ENCODE peak calls at places on chromosomes 4 and X, in seven cellular contexts. One of them, this sample, is unnamed.
A peak's percentile ranks its signal among the peaks of the same experiment; 100 is the strongest.

GRCh38 chr4:107832275-107832807 is 7.6 kb downstream of the SGMS2 start:
- DNase-seq in AG10803: no peak
- DNase-seq in upper lobe of right lung: no peak
- DNase-seq in IMR-90: no peak
- DNase-seq in fibroblast of the aortic adventitia: no peak
- DNase-seq in GM12865: no peak
- DNase-seq in fibroblast of lung: no peak
- DNase-seq in this sample: no peak

GRCh38 chr4:121679267-121679666 is 17.5 kb downstream of the ANXA5 start:
- DNase-seq in AG10803: no peak
- DNase-seq in fibroblast of lung: no peak
- DNase-seq in IMR-90: no peak
- DNase-seq in fibroblast of the aortic adventitia: no peak
- DNase-seq in upper lobe of right lung: no peak
- DNase-seq in GM12865: no peak
- DNase-seq in this sample: no peak

GRCh38 chrX:147738260-147738659 is 173.5 kb upstream of the FMR1 start:
- DNase-seq in GM12865: no peak
- DNase-seq in fibroblast of the aortic adventitia: no peak
- DNase-seq in fibroblast of lung: no peak
- DNase-seq in upper lobe of right lung: no peak
- DNase-seq in IMR-90: no peak
- DNase-seq in AG10803: no peak
- DNase-seq in this sample: no peak

GRCh38 chrX:42975906-42976305 is 197.9 kb upstream of the PPP1R2C start:
- DNase-seq in IMR-90: no peak
- DNase-seq in GM12865: no peak
- DNase-seq in upper lobe of right lung: no peak
- DNase-seq in fibroblast of the aortic adventitia: no peak
- DNase-seq in AG10803: no peak
- DNase-seq in fibroblast of lung: no peak
- DNase-seq in this sample: no peak

GRCh38 chr4:868421-868820 is 42.5 kb upstream of the CPLX1 start:
- DNase-seq in AG10803: no peak
- DNase-seq in fibroblast of lung: no peak
- DNase-seq in upper lobe of right lung: no peak
- DNase-seq in fibroblast of the aortic adventitia: no peak
- DNase-seq in GM12865: no peak
- DNase-seq in IMR-90: no peak
- DNase-seq in this sample: no peak

GRCh38 chr4:185566972-185567749 is 31.9 kb upstream of the PDLIM3 start:
- DNase-seq in fibroblast of the aortic adventitia: peak; percentile 91
- DNase-seq in fibroblast of lung: peak; percentile 90
- DNase-seq in upper lobe of right lung: no peak
- DNase-seq in GM12865: no peak
- DNase-seq in IMR-90: peak; percentile 90
- DNase-seq in AG10803: peak; percentile 81
- DNase-seq in this sample: peak; percentile 20

GRCh38 chr4:55754754-55755350 is 64.7 kb upstream of the EXOC1L start:
- DNase-seq in AG10803: peak; percentile 40
- DNase-seq in GM12865: no peak
- DNase-seq in upper lobe of right lung: no peak
- DNase-seq in IMR-90: peak; percentile 58
- DNase-seq in fibroblast of lung: peak; percentile 52
- DNase-seq in fibroblast of the aortic adventitia: peak; percentile 81
- DNase-seq in this sample: peak; percentile 26

GRCh38 chrX:11791537-11791936 is 33.5 kb downstream of the MSL3 start:
- DNase-seq in IMR-90: no peak
- DNase-seq in fibroblast of the aortic adventitia: no peak
- DNase-seq in fibroblast of lung: no peak
- DNase-seq in GM12865: no peak
- DNase-seq in AG10803: no peak
- DNase-seq in upper lobe of right lung: no peak
- DNase-seq in this sample: no peak

GRCh38 chr4:89110986-89111832 is at the start of gene TIGD2:
- DNase-seq in fibroblast of the aortic adventitia: peak; percentile 76
- DNase-seq in upper lobe of right lung: peak; percentile 95
- DNase-seq in IMR-90: peak; percentile 81
- DNase-seq in GM12865: peak; percentile 95
- DNase-seq in AG10803: peak; percentile 84
- DNase-seq in fibroblast of lung: peak; percentile 88
- DNase-seq in this sample: peak; percentile 89

GRCh38 chr4:132596186-132596585 is 552.9 kb upstream of the PCDH10 start:
- DNase-seq in AG10803: no peak
- DNase-seq in fibroblast of the aortic adventitia: no peak
- DNase-seq in upper lobe of right lung: no peak
- DNase-seq in IMR-90: no peak
- DNase-seq in fibroblast of lung: no peak
- DNase-seq in GM12865: no peak
- DNase-seq in this sample: no peak

GRCh38 chrX:136765957-136766356 is 14.8 kb downstream of the ARHGEF6 start:
- DNase-seq in GM12865: no peak
- DNase-seq in IMR-90: no peak
- DNase-seq in upper lobe of right lung: no peak
- DNase-seq in AG10803: peak; percentile 27
- DNase-seq in fibroblast of lung: no peak
- DNase-seq in fibroblast of the aortic adventitia: no peak
- DNase-seq in this sample: no peak

GRCh38 chrX:130728208-130728607 is 174.8 kb downstream of the ENOX2 start:
- DNase-seq in fibroblast of the aortic adventitia: peak; percentile 55
- DNase-seq in AG10803: peak; percentile 62
- DNase-seq in fibroblast of lung: peak; percentile 60
- DNase-seq in GM12865: no peak
- DNase-seq in IMR-90: peak; percentile 46
- DNase-seq in upper lobe of right lung: no peak
- DNase-seq in this sample: peak; percentile 49

GRCh38 chrX:2863646-2864045 is 34.9 kb downstream of the GYG2 start:
- DNase-seq in fibroblast of the aortic adventitia: no peak
- DNase-seq in fibroblast of lung: no peak
- DNase-seq in AG10803: peak; percentile 31
- DNase-seq in GM12865: no peak
- DNase-seq in upper lobe of right lung: no peak
- DNase-seq in IMR-90: peak; percentile 39
- DNase-seq in this sample: no peak

GRCh38 chr4:4842476-4843441 is 16.7 kb upstream of the MSX1 start:
- DNase-seq in IMR-90: no peak
- DNase-seq in fibroblast of the aortic adventitia: no peak
- DNase-seq in AG10803: no peak
- DNase-seq in GM12865: no peak
- DNase-seq in upper lobe of right lung: peak; percentile 36
- DNase-seq in fibroblast of lung: no peak
- DNase-seq in this sample: no peak

GRCh38 chrX:151899622-151900021 is 13.1 kb upstream of the MAGEA4 start:
- DNase-seq in fibroblast of lung: peak; percentile 2
- DNase-seq in upper lobe of right lung: no peak
- DNase-seq in GM12865: no peak
- DNase-seq in IMR-90: peak; percentile 1
- DNase-seq in fibroblast of the aortic adventitia: peak; percentile 59
- DNase-seq in AG10803: peak; percentile 25
- DNase-seq in this sample: peak; percentile 64

GRCh38 chrX:113059714-113060113 is 219.1 kb upstream of the AMOT start:
- DNase-seq in IMR-90: no peak
- DNase-seq in fibroblast of lung: no peak
- DNase-seq in upper lobe of right lung: no peak
- DNase-seq in AG10803: no peak
- DNase-seq in GM12865: no peak
- DNase-seq in fibroblast of the aortic adventitia: no peak
- DNase-seq in this sample: no peak

GRCh38 chr4:37389967-37390580 is 145.5 kb downstream of the NWD2 start:
- DNase-seq in GM12865: peak; percentile 80
- DNase-seq in fibroblast of the aortic adventitia: peak; percentile 57
- DNase-seq in upper lobe of right lung: no peak
- DNase-seq in fibroblast of lung: peak; percentile 57
- DNase-seq in IMR-90: peak; percentile 41
- DNase-seq in AG10803: peak; percentile 33
- DNase-seq in this sample: no peak

GRCh38 chrX:110915120-110915519 is 119.5 kb upstream of the CHRDL1 start:
- DNase-seq in GM12865: no peak
- DNase-seq in upper lobe of right lung: no peak
- DNase-seq in fibroblast of the aortic adventitia: peak; percentile 77
- DNase-seq in fibroblast of lung: peak; percentile 64
- DNase-seq in AG10803: peak; percentile 83
- DNase-seq in IMR-90: peak; percentile 69
- DNase-seq in this sample: peak; percentile 23

GRCh38 chr4:1598641-1599481 is 85.3 kb downstream of the FAM53A start:
- DNase-seq in upper lobe of right lung: peak; percentile 65
- DNase-seq in IMR-90: no peak
- DNase-seq in AG10803: no peak
- DNase-seq in fibroblast of the aortic adventitia: no peak
- DNase-seq in GM12865: no peak
- DNase-seq in fibroblast of lung: no peak
- DNase-seq in this sample: no peak

GRCh38 chr4:54913751-54914526 is 211.5 kb downstream of the KDR start:
- DNase-seq in fibroblast of the aortic adventitia: no peak
- DNase-seq in GM12865: no peak
- DNase-seq in fibroblast of lung: no peak
- DNase-seq in IMR-90: no peak
- DNase-seq in upper lobe of right lung: no peak
- DNase-seq in AG10803: peak; percentile 29
- DNase-seq in this sample: no peak

GRCh38 chr4:100257567-100257966 is 67.3 kb upstream of the DDIT4L start:
- DNase-seq in fibroblast of lung: no peak
- DNase-seq in fibroblast of the aortic adventitia: no peak
- DNase-seq in upper lobe of right lung: no peak
- DNase-seq in IMR-90: peak; percentile 3
- DNase-seq in AG10803: no peak
- DNase-seq in GM12865: peak; percentile 1
- DNase-seq in this sample: no peak

GRCh38 chr4:24181005-24181404 is 291.2 kb upstream of the PPARGC1A start:
- DNase-seq in fibroblast of lung: no peak
- DNase-seq in upper lobe of right lung: no peak
- DNase-seq in GM12865: no peak
- DNase-seq in fibroblast of the aortic adventitia: no peak
- DNase-seq in AG10803: no peak
- DNase-seq in IMR-90: no peak
- DNase-seq in this sample: no peak

GRCh38 chrX:37684426-37684825 is 1.2 kb upstream of the XK start:
- DNase-seq in fibroblast of the aortic adventitia: no peak
- DNase-seq in IMR-90: no peak
- DNase-seq in AG10803: no peak
- DNase-seq in GM12865: no peak
- DNase-seq in fibroblast of lung: peak; percentile 13
- DNase-seq in upper lobe of right lung: no peak
- DNase-seq in this sample: no peak

GRCh38 chr4:10696253-10696652 is 11.7 kb upstream of the CLNK start:
- DNase-seq in upper lobe of right lung: no peak
- DNase-seq in fibroblast of lung: no peak
- DNase-seq in IMR-90: no peak
- DNase-seq in GM12865: no peak
- DNase-seq in AG10803: no peak
- DNase-seq in fibroblast of the aortic adventitia: no peak
- DNase-seq in this sample: no peak

GRCh38 chr4:153170407-153170806 is 33.8 kb upstream of the TRIM2 start:
- DNase-seq in GM12865: no peak
- DNase-seq in IMR-90: no peak
- DNase-seq in upper lobe of right lung: no peak
- DNase-seq in AG10803: no peak
- DNase-seq in fibroblast of lung: no peak
- DNase-seq in fibroblast of the aortic adventitia: no peak
- DNase-seq in this sample: no peak

GRCh38 chrX:133413218-133413925 is 1.9 kb downstream of the GPC4 start:
- DNase-seq in fibroblast of lung: no peak
- DNase-seq in AG10803: no peak
- DNase-seq in fibroblast of the aortic adventitia: no peak
- DNase-seq in GM12865: no peak
- DNase-seq in upper lobe of right lung: no peak
- DNase-seq in IMR-90: no peak
- DNase-seq in this sample: no peak

GRCh38 chr4:155433636-155434360 is 57.0 kb upstream of the MAP9 start:
- DNase-seq in AG10803: no peak
- DNase-seq in upper lobe of right lung: no peak
- DNase-seq in fibroblast of the aortic adventitia: peak; percentile 2
- DNase-seq in GM12865: no peak
- DNase-seq in IMR-90: peak; percentile 74
- DNase-seq in fibroblast of lung: peak; percentile 21
- DNase-seq in this sample: peak; percentile 48

GRCh38 chr4:186258216-186258811 is 7.7 kb upstream of the F11 start:
- DNase-seq in fibroblast of lung: no peak
- DNase-seq in AG10803: no peak
- DNase-seq in upper lobe of right lung: no peak
- DNase-seq in GM12865: no peak
- DNase-seq in fibroblast of the aortic adventitia: no peak
- DNase-seq in IMR-90: no peak
- DNase-seq in this sample: no peak

GRCh38 chr4:102815981-102816380 is 11.4 kb downstream of the UBE2D3 start:
- DNase-seq in IMR-90: peak; percentile 95
- DNase-seq in GM12865: no peak
- DNase-seq in fibroblast of lung: peak; percentile 83
- DNase-seq in fibroblast of the aortic adventitia: peak; percentile 74
- DNase-seq in upper lobe of right lung: no peak
- DNase-seq in AG10803: peak; percentile 87
- DNase-seq in this sample: peak; percentile 92

GRCh38 chrX:132333351-132333750 is 114.1 kb upstream of the RAP2C start:
- DNase-seq in fibroblast of the aortic adventitia: no peak
- DNase-seq in fibroblast of lung: no peak
- DNase-seq in IMR-90: no peak
- DNase-seq in AG10803: no peak
- DNase-seq in GM12865: peak; percentile 27
- DNase-seq in upper lobe of right lung: no peak
- DNase-seq in this sample: no peak
- H3K4me3 ChIP-seq in fibroblast of the aortic adventitia: no peak overlapping the region
- H3K4me3 ChIP-seq in fibroblast of lung: no peak overlapping the region
- H3K4me3 ChIP-seq in IMR-90: no peak overlapping the region
- H3K4me3 ChIP-seq in AG10803: no peak overlapping the region
- H3K4me3 ChIP-seq in GM12865: no peak overlapping the region
- H3K4me3 ChIP-seq in upper lobe of right lung: no peak overlapping the region
- H3K4me3 ChIP-seq in this sample: no peak overlapping the region

GRCh38 chr4:78691333-78691732 is 84.8 kb upstream of the BMP2K start:
- DNase-seq in GM12865: no peak
- DNase-seq in AG10803: peak; percentile 27
- DNase-seq in upper lobe of right lung: no peak
- DNase-seq in IMR-90: no peak
- DNase-seq in fibroblast of the aortic adventitia: no peak
- DNase-seq in fibroblast of lung: no peak
- DNase-seq in this sample: peak; percentile 30
- TF ChIP-seq CTCF in GM12865: no peak
- TF ChIP-seq CTCF in AG10803: peak; percentile 31
- TF ChIP-seq CTCF in upper lobe of right lung: no peak
- TF ChIP-seq CTCF in IMR-90: no peak
- TF ChIP-seq CTCF in fibroblast of the aortic adventitia: no peak
- TF ChIP-seq CTCF in fibroblast of lung: no peak
- TF ChIP-seq CTCF in this sample: no peak

DNA sequence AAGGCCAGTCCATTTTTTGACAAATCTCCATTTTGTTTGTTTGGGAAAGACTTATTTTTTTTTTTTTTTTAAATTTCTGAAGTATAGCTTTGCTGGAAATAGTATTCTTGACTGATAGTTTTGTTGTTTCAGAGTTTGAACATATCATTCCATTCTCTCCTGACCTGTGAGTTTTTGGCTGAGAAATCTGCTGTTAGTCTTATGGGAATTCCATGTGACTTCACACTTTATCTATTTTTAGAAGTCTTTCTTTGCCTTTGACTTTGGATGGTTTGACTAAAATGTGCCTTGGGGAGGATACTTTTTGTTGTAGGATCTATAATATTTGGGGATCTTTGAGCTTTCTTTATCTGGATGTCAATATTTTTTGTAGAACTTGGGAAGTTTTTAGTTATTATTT is 10.7 kb upstream of the ADAM29 start:
- DNase-seq in GM12865: no peak
- DNase-seq in fibroblast of the aortic adventitia: no peak
- DNase-seq in upper lobe of right lung: no peak
- DNase-seq in IMR-90: no peak
- DNase-seq in AG10803: no peak
- DNase-seq in fibroblast of lung: no peak
- DNase-seq in this sample: no peak
- H3K4me3 ChIP-seq in GM12865: no peak overlapping the region
- H3K4me3 ChIP-seq in fibroblast of the aortic adventitia: no peak overlapping the region
- H3K4me3 ChIP-seq in upper lobe of right lung: no peak overlapping the region
- H3K4me3 ChIP-seq in IMR-90: no peak overlapping the region
- H3K4me3 ChIP-seq in AG10803: no peak overlapping the region
- H3K4me3 ChIP-seq in fibroblast of lung: no peak overlapping the region
- H3K4me3 ChIP-seq in this sample: no peak overlapping the region

GRCh38 chr4:19791422-19792113 is 460.1 kb upstream of the SLIT2 start:
- DNase-seq in upper lobe of right lung: no peak
- DNase-seq in GM12865: no peak
- DNase-seq in fibroblast of the aortic adventitia: peak; percentile 48
- DNase-seq in AG10803: no peak
- DNase-seq in fibroblast of lung: no peak
- DNase-seq in IMR-90: peak; percentile 20
- DNase-seq in this sample: peak; percentile 38
- TF ChIP-seq CTCF in upper lobe of right lung: no peak
- TF ChIP-seq CTCF in GM12865: no peak
- TF ChIP-seq CTCF in fibroblast of the aortic adventitia: peak; percentile 22
- TF ChIP-seq CTCF in AG10803: peak; percentile 13
- TF ChIP-seq CTCF in fibroblast of lung: peak; percentile 5
- TF ChIP-seq CTCF in IMR-90: peak; percentile 15
- TF ChIP-seq CTCF in this sample: peak; percentile 25